ENCODE peak calls at places on chromosomes 16 and 17, in eight cellular contexts. P, I, H, X, E, G, L and M are unnamed samples.

GRCh38 chr17:152860-153420 is 15.6 kb downstream of the SCGB1C2 start:
- DNase-seq in P (no peak), I (no peak), H (no peak), X (no peak), E (no peak), G (no peak), L (no peak), M (no peak)

GRCh38 chr17:67243284-67243683 is 1.7 kb downstream of the HELZ start:
- DNase-seq in P (no peak), I (no peak), H (no peak), X (no peak), E (no peak), G (no peak), L (no peak), M (no peak)

GRCh38 chr17:60445144-60445543 is 22.9 kb downstream of the CHCT1 start:
- DNase-seq in P (no peak), I (no peak), H (no peak), X (no peak), E (no peak), G (no peak), L (no peak), M (no peak)

GRCh38 chr16:85537795-85538401 is 75.2 kb upstream of the GSE1 start:
- DNase-seq in P (peak; percentile 2), I (no peak), H (no peak), X (no peak), E (no peak), G (no peak), L (no peak), M (no peak)

GRCh38 chr17:30720013-30720471 is 104.5 kb downstream of the CRLF3 start:
- DNase-seq in P (no peak), I (no peak), H (no peak), X (no peak), E (no peak), G (no peak), L (peak; percentile 5), M (no peak)

GRCh38 chr16:50444546-50444945 is 75.8 kb upstream of the BRD7 start:
- DNase-seq in P (no peak), I (no peak), H (no peak), X (no peak), E (no peak), G (no peak), L (no peak), M (no peak)

GRCh38 chr16:12459401-12459791 is 344.3 kb downstream of the CPPED1 start:
- DNase-seq in P (no peak), I (no peak), H (no peak), X (no peak), E (no peak), G (no peak), L (no peak), M (no peak)

GRCh38 chr16:75230471-75231110 is 11.8 kb downstream of the CTRB1 start:
- DNase-seq in P (no peak), I (no peak), H (no peak), X (no peak), E (no peak), G (no peak), L (no peak), M (no peak)

GRCh38 chr16:12095275-12096161 is 119.0 kb downstream of the SNX29 start:
- DNase-seq in P (peak; percentile 83), I (peak; percentile 22), H (peak; percentile 70), X (peak; percentile 71), E (peak; percentile 59), G (no peak), L (peak; percentile 31), M (peak; percentile 66)

GRCh38 chr17:76528156-76528527 is 9.4 kb downstream of the CYGB start:
- DNase-seq in P (no peak), I (no peak), H (no peak), X (peak; percentile 75), E (no peak), G (peak; percentile 82), L (no peak), M (no peak)

GRCh38 chr16:23035240-23035639 is 114.0 kb downstream of the USP31 start:
- DNase-seq in P (no peak), I (no peak), H (no peak), X (no peak), E (no peak), G (no peak), L (no peak), M (no peak)

GRCh38 chr17:56592487-56593072 is 919 bp upstream of the NOG start:
- DNase-seq in P (peak; percentile 73), I (no peak), H (peak; percentile 18), X (peak; percentile 67), E (no peak), G (peak; percentile 95), L (no peak), M (peak; percentile 42)

GRCh38 chr16:81369888-81370504 is 55.2 kb downstream of the GAN start:
- DNase-seq in P (no peak), I (no peak), H (no peak), X (no peak), E (no peak), G (no peak), L (no peak), M (no peak)

GRCh38 chr16:70701998-70702397 is 16.1 kb upstream of the MTSS2 start:
- DNase-seq in P (no peak), I (no peak), H (no peak), X (no peak), E (no peak), G (no peak), L (no peak), M (no peak)

GRCh38 chr16:65244811-65245210 is 122.9 kb upstream of the CDH11 start:
- DNase-seq in P (no peak), I (no peak), H (peak; percentile 4), X (no peak), E (no peak), G (no peak), L (no peak), M (no peak)

DNA sequence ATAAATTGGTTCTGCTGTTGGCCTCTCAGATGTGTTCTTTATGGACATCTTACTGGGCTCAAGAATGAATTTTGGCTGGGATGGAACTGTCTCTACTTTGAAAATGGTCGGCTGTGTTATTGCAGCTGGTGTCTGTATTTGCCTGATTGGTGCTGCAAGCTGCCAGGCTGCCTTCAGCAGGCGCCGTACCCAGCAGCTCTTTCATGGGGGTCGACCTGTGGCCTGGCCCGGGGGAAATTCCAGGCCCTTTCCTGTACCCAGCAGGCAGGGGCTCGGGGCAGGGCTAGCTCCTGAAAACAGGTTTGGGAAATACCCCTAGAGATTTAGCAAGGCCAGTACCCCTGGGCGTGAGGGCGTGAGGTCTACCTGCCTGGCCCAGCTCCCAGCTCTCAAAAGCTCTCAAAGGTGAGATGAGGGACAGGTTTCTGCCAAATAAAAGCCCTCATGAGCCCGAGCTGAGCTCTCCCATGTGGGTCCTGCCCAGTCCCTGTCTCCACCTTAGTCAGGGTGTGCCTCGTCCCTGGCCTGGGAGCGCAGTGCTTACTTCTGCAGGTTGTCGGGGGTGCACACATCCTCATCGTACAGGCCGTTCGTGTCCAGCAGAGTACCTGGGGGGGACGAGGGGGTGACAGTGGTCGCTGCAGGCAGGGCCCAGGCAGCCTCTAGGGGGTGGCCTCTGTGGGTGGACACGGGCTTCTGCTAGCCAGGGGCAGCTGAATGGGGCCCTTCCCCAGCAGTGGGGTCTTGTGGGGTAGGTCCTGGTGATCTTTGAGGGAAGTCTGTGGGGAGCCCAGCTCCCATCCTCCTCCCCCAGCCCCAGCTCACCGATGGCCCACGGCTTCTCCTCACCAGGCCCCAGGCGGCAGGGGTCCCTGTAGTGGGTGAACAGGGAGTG is 52.4 kb downstream of the PRMT7 start:
- DNase-seq in P (no peak), I (no peak), H (no peak), X (no peak), E (no peak), G (no peak), L (no peak), M (no peak)
- TF ChIP-seq CTCF in P (no peak), I (no peak), H (no peak), X (no peak), E (no peak), G (no peak), L (no peak), M (no peak)

GRCh38 chr17:11240841-11241610 is at the start of gene SHISA6:
- DNase-seq in P (peak; percentile 43), I (no peak), H (no peak), X (no peak), E (no peak), G (peak; percentile 83), L (no peak), M (no peak)
- H3K4me3 ChIP-seq in P (peak within 1 kb of the TSS; percentile 49), I (no peak within 1 kb of the TSS), H (no peak within 1 kb of the TSS), X (no peak within 1 kb of the TSS), E (no peak within 1 kb of the TSS), G (peak within 1 kb of the TSS; percentile 35), L (peak within 1 kb of the TSS; percentile 30), M (no peak within 1 kb of the TSS)

DNA sequence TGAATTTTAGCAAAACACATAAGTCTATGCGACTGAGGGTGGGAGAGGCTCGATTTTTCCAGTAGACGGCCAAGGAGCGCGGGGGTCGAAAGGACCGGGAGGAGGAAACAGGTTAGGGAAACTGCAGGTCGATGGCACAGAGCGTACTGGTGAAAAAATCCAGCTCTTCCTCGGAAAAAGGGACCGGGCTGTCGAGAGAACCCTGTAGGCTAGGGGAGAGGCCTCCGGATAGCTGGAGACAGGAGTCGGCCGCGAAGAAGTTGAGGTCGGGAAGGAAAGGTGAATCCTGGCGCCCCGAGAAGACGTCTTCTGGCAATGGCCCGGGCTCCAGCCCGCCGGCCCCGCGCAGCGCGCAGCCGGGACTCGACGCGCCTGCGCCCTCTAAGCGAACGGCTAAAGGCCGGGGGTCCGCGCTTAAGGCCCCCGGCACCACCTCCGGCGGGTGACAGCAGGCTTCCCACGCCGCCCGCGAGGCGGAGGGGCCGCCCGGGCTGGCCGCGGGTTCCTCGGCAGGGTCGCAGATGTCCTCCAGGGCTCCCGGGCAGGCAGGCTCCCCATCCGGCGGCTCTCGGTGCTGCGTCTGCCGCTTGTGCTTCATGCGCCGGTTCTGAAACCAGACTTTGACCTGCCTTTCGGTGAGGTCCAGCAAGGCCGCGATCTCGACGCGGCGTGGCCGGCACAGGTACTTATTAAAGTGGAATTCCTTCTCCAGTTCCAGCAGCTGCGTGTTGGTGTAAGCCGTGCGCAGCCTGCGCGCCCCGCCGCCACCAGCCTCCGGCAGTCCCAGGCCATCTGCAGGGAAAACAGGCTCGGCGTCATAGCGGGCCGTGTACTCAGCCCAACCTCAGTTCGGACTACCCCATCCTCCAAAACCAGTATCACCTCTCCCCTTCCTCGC is 1.7 kb downstream of the HOXB2 start:
- DNase-seq in P (peak; percentile 72), I (no peak), H (peak; percentile 54), X (no peak), E (peak; percentile 4), G (peak; percentile 90), L (no peak), M (peak; percentile 75)
- TF ChIP-seq CTCF in P (no peak), I (peak; percentile 21), H (peak; percentile 16), X (no peak), E (no peak), G (no peak), L (peak; percentile 48), M (no peak)

GRCh38 chr16:56936950-56937349 is 5.0 kb downstream of the HERPUD1 start:
- DNase-seq in P (no peak), I (no peak), H (peak; percentile 35), X (no peak), E (no peak), G (no peak), L (no peak), M (no peak)

GRCh38 chr16:56941092-56941491 is 9.2 kb downstream of the HERPUD1 start:
- DNase-seq in P (no peak), I (no peak), H (no peak), X (no peak), E (no peak), G (no peak), L (no peak), M (no peak)

GRCh38 chr16:56936491-56936890 is 4.5 kb downstream of the HERPUD1 start:
- DNase-seq in P (no peak), I (no peak), H (peak; percentile 89), X (no peak), E (no peak), G (no peak), L (no peak), M (no peak)

GRCh38 chr16:56939801-56940200 is 7.9 kb downstream of the HERPUD1 start:
- DNase-seq in P (no peak), I (no peak), H (no peak), X (no peak), E (no peak), G (no peak), L (no peak), M (no peak)

GRCh38 chr16:56938664-56939513 is 6.9 kb downstream of the HERPUD1 start:
- DNase-seq in P (no peak), I (no peak), H (no peak), X (no peak), E (no peak), G (no peak), L (no peak), M (no peak)
- H3K4me3 ChIP-seq in P (no peak overlapping the region), I (no peak overlapping the region), H (peak overlapping the region; percentile 41), X (no peak overlapping the region), E (no peak overlapping the region), G (no peak overlapping the region), L (no peak overlapping the region), M (no peak overlapping the region)